ENCODE peak calls at places on chromosomes 2 and 18, in five cellular contexts. I is SK-N-SH, N is Panc1, P is adrenal gland, L is left lung. D is an unnamed sample.

GRCh38 chr2:241363316-241363879 is 7.3 kb downstream of the FARP2 start:
- DNase-seq in I (no peak), N (no peak), P (no peak), L (no peak), D (no peak)

GRCh38 chr2:67037655-67038054 is 359.5 kb upstream of the ETAA1 start:
- DNase-seq in I (no peak), N (no peak), P (no peak), L (no peak), D (no peak)

GRCh38 chr2:10412380-10412779 is 35.7 kb downstream of the ODC1 start:
- DNase-seq in I (peak; percentile 71), N (no peak), P (no peak), L (no peak), D (peak; percentile 61)

GRCh38 chr2:204027105-204027504 is 90.5 kb downstream of the ICOS start:
- DNase-seq in I (no peak), N (no peak), P (no peak), L (no peak), D (peak; percentile 13)

GRCh38 chr2:219425238-219426067 is 7.3 kb downstream of the DES start:
- DNase-seq in I (no peak), N (no peak), P (no peak), L (no peak), D (no peak)

GRCh38 chr2:26245231-26245732 is 543 bp downstream of the HADHB start:
- DNase-seq in I (peak; percentile 62), N (no peak), P (no peak), L (no peak), D (peak; percentile 35)

GRCh38 chr18:59005266-59005665 is 134.4 kb upstream of the SEC11C start:
- DNase-seq in I (no peak), N (no peak), P (peak; percentile 76), L (no peak), D (no peak)

GRCh38 chr2:145692971-145693478 is 1173.1 kb upstream of the ZEB2 start:
- DNase-seq in I (no peak), N (peak; percentile 18), P (no peak), L (no peak), D (no peak)

GRCh38 chr18:78984941-78985784 is 5.5 kb downstream of the SALL3 start:
- DNase-seq in I (no peak), N (peak; percentile 50), P (peak; percentile 57), L (no peak), D (no peak)

GRCh38 chr2:203328735-203329549 is 748 bp downstream of the ABI2 start:
- DNase-seq in I (peak; percentile 73), N (no peak), P (peak; percentile 58), L (peak; percentile 84), D (peak; percentile 51)

GRCh38 chr2:17813015-17813741 is 3.1 kb upstream of the MSGN1 start:
- DNase-seq in I (no peak), N (no peak), P (no peak), L (no peak), D (no peak)

GRCh38 chr18:24414349-24415003 is 12.0 kb upstream of the IMPACT start:
- DNase-seq in I (no peak), N (no peak), P (no peak), L (no peak), D (no peak)

GRCh38 chr2:54570925-54571694 is 115.0 kb downstream of the SPTBN1 start:
- DNase-seq in I (peak; percentile 38), N (peak; percentile 90), P (peak; percentile 82), L (no peak), D (peak; percentile 11)

GRCh38 chr2:192535956-192536685 is 341.4 kb upstream of the TMEFF2 start:
- DNase-seq in I (no peak), N (no peak), P (no peak), L (no peak), D (no peak)

GRCh38 chr2:36707050-36707449 is 10.5 kb downstream of the VIT start:
- DNase-seq in I (no peak), N (no peak), P (no peak), L (no peak), D (no peak)

GRCh38 chr2:79860233-79861058 is 347.6 kb downstream of the CTNNA2 start:
- DNase-seq in I (peak; percentile 63), N (no peak), P (no peak), L (no peak), D (peak; percentile 15)

GRCh38 chr2:176490061-176490861 is 221.0 kb downstream of the MTX2 start:
- DNase-seq in I (peak; percentile 27), N (no peak), P (peak; percentile 75), L (peak; percentile 78), D (no peak)

GRCh38 chr2:128158171-128158570 is 67.2 kb downstream of the UGGT1 start:
- DNase-seq in I (no peak), N (no peak), P (no peak), L (no peak), D (no peak)

GRCh38 chr2:167292430-167293171 is 404.3 kb downstream of the XIRP2 start:
- DNase-seq in I (peak; percentile 96), N (peak; percentile 59), P (peak; percentile 91), L (peak; percentile 90), D (peak; percentile 84)

GRCh38 chr2:95052804-95053535 is 27.5 kb downstream of the MAL start:
- DNase-seq in I (no peak), N (no peak), P (no peak), L (no peak), D (no peak)

GRCh38 chr2:39925312-39925711 is 146.3 kb upstream of the THUMPD2 start:
- DNase-seq in I (no peak), N (no peak), P (no peak), L (no peak), D (no peak)

GRCh38 chr2:44087714-44088092 is 81.0 kb upstream of the PPM1B start:
- DNase-seq in I (no peak), N (no peak), P (no peak), L (no peak), D (no peak)

GRCh38 chr18:37064187-37064586 is 235.3 kb downstream of the KIAA1328 start:
- DNase-seq in I (no peak), N (no peak), P (no peak), L (no peak), D (no peak)

GRCh38 chr2:69260666-69261065 is 126.4 kb downstream of the GFPT1 start:
- DNase-seq in I (no peak), N (no peak), P (no peak), L (no peak), D (no peak)

GRCh38 chr2:40103163-40103562 is 324.1 kb upstream of the THUMPD2 start:
- DNase-seq in I (no peak), N (no peak), P (no peak), L (no peak), D (no peak)

GRCh38 chr2:189609853-189610252 is 29.3 kb upstream of the SLC40A1 start:
- DNase-seq in I (no peak), N (no peak), P (peak; percentile 77), L (no peak), D (no peak)

GRCh38 chr2:1515073-1515430 is 101.8 kb downstream of the TPO start:
- DNase-seq in I (no peak), N (no peak), P (no peak), L (no peak), D (no peak)

GRCh38 chr2:191404568-191404991 is 159.4 kb downstream of the MYO1B start:
- DNase-seq in I (no peak), N (no peak), P (no peak), L (no peak), D (no peak)

GRCh38 chr2:113376248-113376934 is 61.1 kb upstream of the ZNG1B start:
- DNase-seq in I (no peak), N (no peak), P (no peak), L (no peak), D (no peak)

GRCh38 chr2:113370030-113370429 is 67.5 kb upstream of the ZNG1B start:
- DNase-seq in I (no peak), N (no peak), P (no peak), L (no peak), D (no peak)

DNA sequence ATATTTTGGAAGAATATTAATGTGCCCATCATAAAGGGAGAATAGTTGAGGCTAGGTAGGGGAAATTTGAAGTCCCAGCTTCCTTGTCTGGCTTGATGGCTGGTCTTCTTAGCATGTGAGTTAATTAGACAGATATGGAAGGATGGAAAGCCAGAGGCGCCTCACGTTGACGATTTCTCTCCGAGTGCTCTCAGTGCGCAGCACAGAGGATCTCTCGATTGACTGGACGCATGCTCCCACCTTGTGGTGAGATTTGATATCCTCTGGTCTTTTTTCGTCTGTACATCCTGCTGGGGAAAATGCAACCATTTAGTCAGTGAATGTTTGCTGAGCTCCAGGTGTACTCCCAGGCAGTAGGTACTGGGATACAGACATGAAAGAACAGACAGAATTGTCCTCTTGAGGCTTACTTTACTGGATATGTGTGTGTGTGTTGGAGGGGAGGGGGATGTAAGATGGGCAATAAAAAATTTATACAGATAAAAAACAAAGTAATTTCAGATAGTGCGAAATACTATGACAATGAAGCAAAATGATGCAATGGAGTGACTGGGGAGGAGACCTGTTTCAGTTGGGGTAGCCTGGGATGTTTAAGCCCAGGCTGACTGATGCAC is 66.9 kb upstream of the ZNG1B start:
- DNase-seq in I (peak; percentile 58), N (peak; percentile 61), P (peak; percentile 92), L (no peak), D (peak; percentile 24)
- H3K27me3 ChIP-seq in I (peaks cover 21% of the 10 kb centered on the region), N (no peaks in the 10 kb centered on the region), P (no peaks in the 10 kb centered on the region), L (no peaks in the 10 kb centered on the region), D (no peaks in the 10 kb centered on the region)

GRCh38 chr2:86214503-86214832 is 15.2 kb downstream of the MRPL35 start:
- DNase-seq in I (no peak), N (no peak), P (no peak), L (no peak), D (no peak)

GRCh38 chr2:86213699-86214502 is 14.6 kb downstream of the MRPL35 start:
- DNase-seq in I (no peak), N (no peak), P (no peak), L (no peak), D (no peak)

GRCh38 chr2:86213056-86213455 is 13.8 kb downstream of the MRPL35 start:
- DNase-seq in I (no peak), N (no peak), P (no peak), L (no peak), D (no peak)

GRCh38 chr2:86211033-86211795 is 12.0 kb downstream of the MRPL35 start:
- DNase-seq in I (no peak), N (no peak), P (no peak), L (no peak), D (no peak)

GRCh38 chr2:86211796-86212188 is 12.5 kb downstream of the MRPL35 start:
- DNase-seq in I (no peak), N (no peak), P (no peak), L (no peak), D (no peak)
- H3K36me3 ChIP-seq in I (peaks cover 46% of the 10 kb centered on the region), N (peaks cover 40% of the 10 kb centered on the region), P (no peaks in the 10 kb centered on the region), L (no peaks in the 10 kb centered on the region), D (peaks cover 16% of the 10 kb centered on the region)

GRCh38 chr2:178193496-178193822 is 853 bp upstream of the OSBPL6 start:
- DNase-seq in I (no peak), N (no peak), P (no peak), L (no peak), D (no peak)

GRCh38 chr2:178195390-178196166 is 1.3 kb downstream of the OSBPL6 start:
- DNase-seq in I (no peak), N (no peak), P (no peak), L (no peak), D (no peak)

GRCh38 chr2:178190938-178191910 is 3.1 kb upstream of the OSBPL6 start:
- DNase-seq in I (no peak), N (no peak), P (no peak), L (no peak), D (no peak)

GRCh38 chr2:178194600-178195389 is 483 bp downstream of the OSBPL6 start:
- DNase-seq in I (peak; percentile 79), N (no peak), P (peak; percentile 64), L (peak; percentile 79), D (peak; percentile 67)

GRCh38 chr2:178193823-178194599 is at the start of gene OSBPL6:
- DNase-seq in I (peak; percentile 97), N (no peak), P (peak; percentile 78), L (peak; percentile 94), D (peak; percentile 83)
- H3K27me3 ChIP-seq in I (no peaks in the 10 kb centered on the region), N (peaks cover 37% of the 10 kb centered on the region), P (peaks cover 12% of the 10 kb centered on the region), L (no peaks in the 10 kb centered on the region), D (no peaks in the 10 kb centered on the region)

GRCh38 chr2:98586466-98587140 is 21.7 kb downstream of the COA5 start:
- DNase-seq in I (no peak), N (no peak), P (peak; percentile 39), L (no peak), D (no peak)
- H3K36me3 ChIP-seq in I (no peaks in the 10 kb centered on the region), N (no peaks in the 10 kb centered on the region), P (no peaks in the 10 kb centered on the region), L (no peaks in the 10 kb centered on the region), D (no peaks in the 10 kb centered on the region)

D was measured in BE2C.